ENCODE peak calls at places on chromosome 4, in ten cellular contexts. X, A, Q, S, R, I, Y, F, B and M are unnamed samples.

GRCh38 chr4:47690611-47691010 is 147.3 kb downstream of the CORIN start:
- DNase-seq in B (no peak), S (no peak), X (no peak), Q (no peak), F (no peak), A (no peak), R (no peak), Y (no peak), I (no peak), M (no peak)

GRCh38 chr4:71460368-71460767 is 121.5 kb downstream of the SLC4A4 start:
- DNase-seq in A (no peak), Q (no peak), I (no peak), R (no peak), Y (no peak), S (no peak), X (no peak), F (no peak), B (no peak), M (no peak)

GRCh38 chr4:176065365-176066249 is at the start of gene WDR17:
- DNase-seq in B (peak; percentile 92), S (peak; percentile 60), I (peak; percentile 52), R (peak; percentile 97), X (peak; percentile 15), A (no peak), Y (peak; percentile 1), F (peak; percentile 84), Q (peak; percentile 94), M (peak; percentile 99)

GRCh38 chr4:156659570-156659969 is 312.0 kb downstream of the PDGFC start:
- DNase-seq in B (no peak), F (no peak), I (no peak), Q (no peak), X (no peak), S (no peak), R (no peak), A (no peak), Y (no peak), M (no peak)

GRCh38 chr4:155675709-155676429 is 9.2 kb downstream of the GUCY1A1 start:
- DNase-seq in S (no peak), F (no peak), I (no peak), A (no peak), R (no peak), B (no peak), X (no peak), Q (no peak), Y (no peak), M (no peak)

GRCh38 chr4:88960576-88960975 is 96.4 kb downstream of the FAM13A start:
- DNase-seq in Y (peak; percentile 61), A (no peak), B (no peak), Q (no peak), F (no peak), X (no peak), I (no peak), R (no peak), S (no peak), M (peak; percentile 58)

GRCh38 chr4:128601992-128602695 is 207.4 kb upstream of the JADE1 start:
- DNase-seq in X (no peak), S (no peak), R (no peak), Q (peak; percentile 43), A (peak; percentile 53), B (no peak), F (no peak), I (no peak), Y (peak; percentile 19), M (no peak)

GRCh38 chr4:113012776-113013175 is 36.7 kb upstream of the ANK2 start:
- DNase-seq in S (no peak), Y (no peak), I (no peak), X (no peak), A (no peak), F (no peak), Q (no peak), R (no peak), B (no peak), M (peak; percentile 32)

GRCh38 chr4:16516796-16517413 is 290.6 kb upstream of the TAPT1 start:
- DNase-seq in I (no peak), B (peak; percentile 59), Q (peak; percentile 61), S (no peak), Y (peak; percentile 86), R (peak; percentile 16), X (peak; percentile 42), F (no peak), A (peak; percentile 80), M (peak; percentile 51)

GRCh38 chr4:176839656-176840055 is 46.9 kb upstream of the VEGFC start:
- DNase-seq in Q (no peak), S (no peak), B (no peak), A (peak; percentile 41), R (no peak), Y (no peak), I (no peak), F (no peak), X (no peak), M (no peak)

GRCh38 chr4:126354784-126355183 is 1040.0 kb downstream of the FAT4 start:
- DNase-seq in B (no peak), I (no peak), X (no peak), Y (no peak), A (no peak), Q (peak; percentile 12), S (no peak), R (no peak), F (no peak), M (no peak)

GRCh38 chr4:110128092-110128989 is 70.1 kb downstream of the ELOVL6 start:
- DNase-seq in X (no peak), S (no peak), B (no peak), I (no peak), F (no peak), Y (no peak), R (no peak), A (no peak), Q (no peak), M (no peak)

GRCh38 chr4:187475901-187476300 is 519.7 kb upstream of the ZFP42 start:
- DNase-seq in R (peak; percentile 58), S (no peak), X (no peak), B (no peak), F (no peak), A (no peak), I (no peak), Q (no peak), Y (no peak), M (no peak)

GRCh38 chr4:70688795-70689231 is 481 bp downstream of the UTP3 start:
- DNase-seq in Q (no peak), X (no peak), A (no peak), B (no peak), R (no peak), I (no peak), S (no peak), Y (no peak), F (peak; percentile 10), M (peak; percentile 25)